ENCODE peak calls at places on chromosomes 3 and 15, in four cellular contexts. One of them, this sample, is unnamed. For H3K27me3, the result is how much of the 10 kb centered on the place peaks cover.

GRCh38 chr3:52532517-52532837 is 1.2 kb downstream of the NT5DC2 start:
- DNase-seq in cardiac muscle cell: no peak
- DNase-seq in mammary epithelial cell: no peak
- DNase-seq in psoas muscle: peak
- DNase-seq in this sample: peak

GRCh38 chr3:149384911-149385321 is 7.5 kb upstream of the TM4SF1 start:
- DNase-seq in cardiac muscle cell: no peak
- DNase-seq in mammary epithelial cell: peak
- DNase-seq in psoas muscle: no peak
- DNase-seq in this sample: peak

GRCh38 chr15:34461730-34462129 is 24.1 kb upstream of the GOLGA8A start:
- DNase-seq in cardiac muscle cell: no peak
- DNase-seq in mammary epithelial cell: no peak
- DNase-seq in psoas muscle: no peak
- DNase-seq in this sample: no peak

GRCh38 chr3:107806021-107806420 is 283.3 kb downstream of the BBX start:
- DNase-seq in cardiac muscle cell: no peak
- DNase-seq in mammary epithelial cell: no peak
- DNase-seq in psoas muscle: no peak
- DNase-seq in this sample: no peak

GRCh38 chr3:89179355-89179997 is 72.1 kb downstream of the EPHA3 start:
- DNase-seq in cardiac muscle cell: no peak
- DNase-seq in mammary epithelial cell: peak
- DNase-seq in psoas muscle: no peak
- DNase-seq in this sample: no peak

GRCh38 chr15:25057574-25057973 is 102.8 kb downstream of the SNRPN start:
- DNase-seq in cardiac muscle cell: no peak
- DNase-seq in mammary epithelial cell: no peak
- DNase-seq in psoas muscle: no peak
- DNase-seq in this sample: no peak

GRCh38 chr3:128383316-128384235 is 83.1 kb downstream of the DNAJB8 start:
- DNase-seq in cardiac muscle cell: peak
- DNase-seq in mammary epithelial cell: peak
- DNase-seq in psoas muscle: peak
- DNase-seq in this sample: peak

GRCh38 chr3:109171479-109171878 is 35.0 kb downstream of the C3orf85 start:
- DNase-seq in cardiac muscle cell: no peak
- DNase-seq in mammary epithelial cell: no peak
- DNase-seq in psoas muscle: no peak
- DNase-seq in this sample: no peak

GRCh38 chr3:150150633-150151032 is 179.9 kb upstream of the PFN2 start:
- DNase-seq in cardiac muscle cell: no peak
- DNase-seq in mammary epithelial cell: no peak
- DNase-seq in psoas muscle: no peak
- DNase-seq in this sample: no peak

GRCh38 chr15:45343258-45343860 is 35.0 kb downstream of the GATM start:
- DNase-seq in cardiac muscle cell: no peak
- DNase-seq in mammary epithelial cell: no peak
- DNase-seq in psoas muscle: no peak
- DNase-seq in this sample: no peak

GRCh38 chr3:154759966-154760365 is 320.2 kb upstream of the MME start:
- DNase-seq in cardiac muscle cell: no peak
- DNase-seq in mammary epithelial cell: no peak
- DNase-seq in psoas muscle: no peak
- DNase-seq in this sample: no peak

GRCh38 chr3:16101295-16102186 is 72.9 kb upstream of the GALNT15 start:
- DNase-seq in cardiac muscle cell: no peak
- DNase-seq in mammary epithelial cell: peak
- DNase-seq in psoas muscle: no peak
- DNase-seq in this sample: no peak

GRCh38 chr15:38878946-38879345 is 314.3 kb upstream of the RASGRP1 start:
- DNase-seq in cardiac muscle cell: no peak
- DNase-seq in mammary epithelial cell: no peak
- DNase-seq in psoas muscle: no peak
- DNase-seq in this sample: no peak

GRCh38 chr3:126114406-126115386 is 30.8 kb upstream of the SLC41A3 start:
- DNase-seq in cardiac muscle cell: no peak
- DNase-seq in mammary epithelial cell: no peak
- DNase-seq in psoas muscle: no peak
- DNase-seq in this sample: no peak

GRCh38 chr3:128488636-128488994 is 4.4 kb downstream of the GATA2 start:
- DNase-seq in cardiac muscle cell: no peak
- DNase-seq in mammary epithelial cell: no peak
- DNase-seq in psoas muscle: no peak
- DNase-seq in this sample: no peak

GRCh38 chr15:79314811-79315210 is 3.9 kb downstream of the TMED3 start:
- DNase-seq in cardiac muscle cell: no peak
- DNase-seq in mammary epithelial cell: peak
- DNase-seq in psoas muscle: no peak
- DNase-seq in this sample: no peak

GRCh38 chr3:148866261-148866660 is 1.2 kb downstream of the CPA3 start:
- DNase-seq in cardiac muscle cell: no peak
- DNase-seq in mammary epithelial cell: no peak
- DNase-seq in psoas muscle: no peak
- DNase-seq in this sample: peak

GRCh38 chr15:101523560-101523940 is 34.0 kb upstream of the PCSK6 start:
- DNase-seq in cardiac muscle cell: no peak
- DNase-seq in mammary epithelial cell: no peak
- DNase-seq in psoas muscle: no peak
- DNase-seq in this sample: no peak

GRCh38 chr3:132034486-132035464 is at the start of gene CPNE4:
- DNase-seq in cardiac muscle cell: peak
- DNase-seq in mammary epithelial cell: peak
- DNase-seq in psoas muscle: peak
- DNase-seq in this sample: peak

GRCh38 chr15:32029862-32030781 is at the start of gene CHRNA7:
- DNase-seq in cardiac muscle cell: peak
- DNase-seq in mammary epithelial cell: peak
- DNase-seq in psoas muscle: peak
- DNase-seq in this sample: peak

GRCh38 chr15:60720493-60721231 is 241.7 kb upstream of the ICE2 start:
- DNase-seq in cardiac muscle cell: no peak
- DNase-seq in mammary epithelial cell: no peak
- DNase-seq in psoas muscle: no peak
- DNase-seq in this sample: no peak

GRCh38 chr3:64224826-64225606 is at the start of gene PRICKLE2:
- DNase-seq in cardiac muscle cell: peak
- DNase-seq in mammary epithelial cell: peak
- DNase-seq in psoas muscle: peak
- DNase-seq in this sample: peak

GRCh38 chr3:156978471-156978961 is 152.4 kb downstream of the LEKR1 start:
- DNase-seq in cardiac muscle cell: no peak
- DNase-seq in mammary epithelial cell: no peak
- DNase-seq in psoas muscle: no peak
- DNase-seq in this sample: no peak

GRCh38 chr15:68791431-68792283 is 29.0 kb downstream of the ANP32A start:
- DNase-seq in cardiac muscle cell: no peak
- DNase-seq in mammary epithelial cell: peak
- DNase-seq in psoas muscle: no peak
- DNase-seq in this sample: no peak
- H3K4me3 ChIP-seq in cardiac muscle cell: no peak
- H3K4me3 ChIP-seq in mammary epithelial cell: no peak
- H3K4me3 ChIP-seq in psoas muscle: no peak
- H3K4me3 ChIP-seq in this sample: no peak

DNA sequence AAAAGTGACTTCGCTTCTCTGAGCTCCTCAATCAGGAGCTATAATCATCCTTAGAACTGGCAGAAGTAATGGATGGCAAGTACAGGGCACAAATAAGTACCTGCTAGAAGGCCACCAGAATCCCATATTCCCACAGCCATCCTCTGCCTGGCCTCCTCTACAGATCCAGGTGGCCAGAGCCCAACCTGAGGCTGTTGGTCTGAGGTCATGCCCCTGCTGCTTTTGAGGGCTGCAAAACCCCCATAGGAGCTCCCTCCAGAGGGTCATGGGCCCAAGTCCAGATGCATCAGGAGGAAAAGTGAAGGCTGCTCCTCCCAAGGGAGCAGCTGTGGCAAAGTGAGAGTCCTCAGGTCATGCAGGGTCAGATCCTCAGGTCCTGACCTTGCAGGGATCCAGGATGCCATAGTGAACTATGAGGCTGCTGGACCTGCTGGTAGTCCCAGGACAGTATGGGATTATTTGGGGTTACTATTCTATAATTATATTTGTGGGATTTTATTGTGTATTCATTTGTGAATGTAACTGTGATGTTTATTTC is 3.0 kb upstream of the PLCD1 start:
- DNase-seq in cardiac muscle cell: no peak
- DNase-seq in mammary epithelial cell: no peak
- DNase-seq in psoas muscle: no peak
- DNase-seq in this sample: no peak
- H3K27me3 ChIP-seq in cardiac muscle cell: under half
- H3K27me3 ChIP-seq in mammary epithelial cell: under half
- H3K27me3 ChIP-seq in psoas muscle: under half
- H3K27me3 ChIP-seq in this sample: under half

GRCh38 chr3:34248352-34248751 is 449.9 kb downstream of the PDCD6IP start:
- DNase-seq in cardiac muscle cell: no peak
- DNase-seq in mammary epithelial cell: no peak
- DNase-seq in psoas muscle: no peak
- DNase-seq in this sample: no peak

GRCh38 chr3:34247401-34247800 is 449.0 kb downstream of the PDCD6IP start:
- DNase-seq in cardiac muscle cell: no peak
- DNase-seq in mammary epithelial cell: no peak
- DNase-seq in psoas muscle: no peak
- DNase-seq in this sample: no peak
- H3K4me3 ChIP-seq in cardiac muscle cell: no peak
- H3K4me3 ChIP-seq in mammary epithelial cell: no peak
- H3K4me3 ChIP-seq in psoas muscle: no peak
- H3K4me3 ChIP-seq in this sample: no peak

GRCh38 chr15:55738715-55739114 is 4.2 kb downstream of the PRTG start:
- DNase-seq in cardiac muscle cell: no peak
- DNase-seq in mammary epithelial cell: no peak
- DNase-seq in psoas muscle: no peak
- DNase-seq in this sample: no peak
- H3K27me3 ChIP-seq in cardiac muscle cell: under half
- H3K27me3 ChIP-seq in mammary epithelial cell: under half
- H3K27me3 ChIP-seq in psoas muscle: under half
- H3K27me3 ChIP-seq in this sample: under half

GRCh38 chr3:115194461-115194860 is 47.4 kb upstream of the ZBTB20 start:
- DNase-seq in cardiac muscle cell: no peak
- DNase-seq in mammary epithelial cell: no peak
- DNase-seq in psoas muscle: no peak
- DNase-seq in this sample: no peak
- H3K4me3 ChIP-seq in cardiac muscle cell: no peak
- H3K4me3 ChIP-seq in mammary epithelial cell: no peak
- H3K4me3 ChIP-seq in psoas muscle: no peak
- H3K4me3 ChIP-seq in this sample: no peak

GRCh38 chr3:186844908-186845307 is 2.4 kb downstream of the ADIPOQ start:
- DNase-seq in cardiac muscle cell: no peak
- DNase-seq in mammary epithelial cell: no peak
- DNase-seq in psoas muscle: no peak
- DNase-seq in this sample: no peak
- H3K27me3 ChIP-seq in cardiac muscle cell: under half
- H3K27me3 ChIP-seq in mammary epithelial cell: under half
- H3K27me3 ChIP-seq in psoas muscle: under half
- H3K27me3 ChIP-seq in this sample: under half

GRCh38 chr15:92881838-92882696 is 18.1 kb upstream of the CHD2 start:
- DNase-seq in cardiac muscle cell: peak
- DNase-seq in mammary epithelial cell: peak
- DNase-seq in psoas muscle: peak
- DNase-seq in this sample: peak

GRCh38 chr15:92881570-92881837 is 18.6 kb upstream of the CHD2 start:
- DNase-seq in cardiac muscle cell: no peak
- DNase-seq in mammary epithelial cell: no peak
- DNase-seq in psoas muscle: no peak
- DNase-seq in this sample: no peak

GRCh38 chr15:92882697-92883642 is 17.2 kb upstream of the CHD2 start:
- DNase-seq in cardiac muscle cell: peak
- DNase-seq in mammary epithelial cell: no peak
- DNase-seq in psoas muscle: peak
- DNase-seq in this sample: no peak

GRCh38 chr15:92879949-92880725 is 20.0 kb upstream of the CHD2 start:
- DNase-seq in cardiac muscle cell: no peak
- DNase-seq in mammary epithelial cell: no peak
- DNase-seq in psoas muscle: no peak
- DNase-seq in this sample: no peak

DNA sequence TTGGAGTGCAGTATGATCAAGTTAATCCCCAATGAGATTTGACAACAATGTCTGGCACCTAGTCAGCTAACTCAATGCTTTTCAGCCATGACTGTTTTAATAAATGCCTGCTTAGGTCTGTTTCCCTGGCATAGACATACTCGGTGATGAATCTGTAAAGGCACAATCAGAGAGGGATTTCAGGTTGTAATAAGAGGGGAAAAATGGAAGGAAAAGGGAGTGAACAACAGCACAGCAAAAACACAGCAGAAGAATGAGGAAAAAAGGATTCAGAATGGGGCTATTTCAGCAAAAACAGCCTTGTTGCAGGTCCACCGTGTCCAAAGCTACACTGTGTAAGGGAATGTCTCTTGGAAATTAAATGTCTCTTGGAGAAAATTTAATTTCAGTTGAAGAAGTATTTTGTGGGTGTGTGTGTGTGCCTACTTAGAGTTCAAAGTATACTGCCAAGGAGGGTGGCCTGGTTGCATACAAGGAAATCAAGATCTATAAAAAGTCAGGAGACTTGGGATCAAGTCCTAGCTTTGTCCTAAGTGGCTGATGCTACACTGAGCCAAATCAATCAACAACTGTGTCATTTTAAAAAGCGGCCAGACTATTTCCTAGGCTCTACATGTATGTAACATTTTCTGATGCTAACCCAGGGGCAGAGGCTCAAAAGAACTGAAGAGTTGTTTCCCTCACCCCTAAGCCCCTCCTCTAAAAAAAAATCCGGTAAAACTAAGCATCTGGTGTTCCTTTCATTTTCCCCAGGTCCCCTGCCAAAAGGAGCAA is 19.1 kb upstream of the CHD2 start:
- DNase-seq in cardiac muscle cell: no peak
- DNase-seq in mammary epithelial cell: no peak
- DNase-seq in psoas muscle: no peak
- DNase-seq in this sample: no peak
- H3K4me3 ChIP-seq in cardiac muscle cell: no peak
- H3K4me3 ChIP-seq in mammary epithelial cell: no peak
- H3K4me3 ChIP-seq in psoas muscle: peak
- H3K4me3 ChIP-seq in this sample: no peak

DNA sequence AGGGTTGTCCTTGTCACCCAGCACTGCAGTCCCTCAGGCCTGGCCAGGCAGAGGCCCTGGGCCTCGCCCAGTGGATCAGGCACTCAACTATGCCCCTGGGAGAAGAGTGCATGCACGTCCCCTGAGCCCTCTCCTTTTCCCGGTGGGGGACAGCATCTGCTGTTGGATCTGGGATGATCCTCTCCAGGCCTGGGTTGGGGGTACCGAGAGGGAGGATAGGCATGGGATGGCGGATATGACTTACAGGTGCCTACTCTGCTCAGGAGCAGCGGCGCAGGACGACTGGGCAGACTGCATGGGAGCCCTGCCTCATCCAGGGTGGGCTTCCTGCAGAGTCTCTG is 9.0 kb upstream of the APBA2 start:
- DNase-seq in cardiac muscle cell: no peak
- DNase-seq in mammary epithelial cell: no peak
- DNase-seq in psoas muscle: no peak
- DNase-seq in this sample: no peak
- H3K27me3 ChIP-seq in cardiac muscle cell: under half
- H3K27me3 ChIP-seq in mammary epithelial cell: under half
- H3K27me3 ChIP-seq in psoas muscle: under half
- H3K27me3 ChIP-seq in this sample: under half